ENCODE peak calls at places on chromosomes 2 and 18, in six cellular contexts. F is activated T-cell treated with anti-CD3 and anti-CD28 coated beads, Interleukin-2, amount 50 U/mL, for 24 hours; G is T-helper 2 cell; V is SHP77; M is prostate gland; A is GDM1. P is an unnamed sample.

GRCh38 chr2:126306539-126306938 is 349.4 kb upstream of the GYPC start:
- DNase-seq in A (no peak), G (no peak), M (no peak), F (no peak), V (no peak), P (no peak)

GRCh38 chr2:218186355-218186766 is 19.6 kb upstream of the CXCR1 start:
- DNase-seq in V (peak), M (peak), A (peak), G (peak), F (peak), P (peak)

GRCh38 chr18:48013162-48013561 is 82.7 kb upstream of the SMAD2 start:
- DNase-seq in V (no peak), A (no peak), M (no peak), F (no peak), G (no peak), P (no peak)

GRCh38 chr2:6800553-6800952 is 65.2 kb downstream of the CMPK2 start:
- DNase-seq in A (no peak), G (no peak), V (no peak), M (no peak), F (no peak), P (no peak)

GRCh38 chr2:183070942-183071844 is 7.4 kb upstream of the DUSP19 start:
- DNase-seq in G (no peak), M (no peak), F (no peak), V (peak), A (no peak), P (no peak)

GRCh38 chr2:236679906-236680305 is 110.3 kb downstream of the ACKR3 start:
- DNase-seq in M (peak), V (no peak), F (no peak), A (no peak), G (no peak), P (no peak)

GRCh38 chr2:18178736-18179349 is 300.4 kb downstream of the KCNS3 start:
- DNase-seq in M (peak), F (no peak), A (peak), G (peak), V (peak), P (no peak)

GRCh38 chr2:119536209-119536608 is 8.0 kb upstream of the CFAP221 start:
- DNase-seq in V (no peak), M (no peak), F (no peak), A (no peak), G (no peak), P (no peak)

GRCh38 chr2:11080253-11081115 is 74.8 kb upstream of the SLC66A3 start:
- DNase-seq in M (no peak), A (no peak), V (no peak), F (no peak), G (no peak), P (no peak)

GRCh38 chr2:1548910-1549673 is 135.8 kb downstream of the TPO start:
- DNase-seq in F (no peak), V (no peak), A (no peak), G (no peak), M (no peak), P (no peak)

GRCh38 chr2:159706385-159706980 is 5.8 kb upstream of the MARCHF7 start:
- DNase-seq in F (no peak), A (no peak), M (no peak), V (no peak), G (peak), P (no peak)

GRCh38 chr18:8800041-8800441 is 94.7 kb downstream of the MTCL1 start:
- DNase-seq in M (no peak), G (no peak), F (no peak), V (no peak), A (no peak), P (no peak)

GRCh38 chr2:147382322-147382948 is 462.4 kb upstream of the ACVR2A start:
- DNase-seq in M (peak), G (no peak), V (peak), A (no peak), F (no peak), P (no peak)

GRCh38 chr2:168338803-168339437 is 91.5 kb upstream of the STK39 start:
- DNase-seq in M (no peak), G (no peak), V (no peak), A (no peak), F (no peak), P (no peak)

GRCh38 chr2:106160786-106161261 is 33.3 kb downstream of the UXS1 start:
- DNase-seq in A (peak), F (peak), V (no peak), M (no peak), G (peak), P (peak)

GRCh38 chr18:64803471-64803870 is 654.6 kb upstream of the LINC00305 start:
- DNase-seq in G (no peak), V (no peak), F (no peak), M (no peak), A (no peak), P (no peak)

P was measured in activated effector memory CD4-positive, alpha-beta T cell treated with anti-CD3 and anti-CD28 coated beads, Interleukin-2, amount 50 U/mL, for 16 hours.